ENCODE peak calls at places on chromosomes 7 and 10, in eight cellular contexts. Z is heart left ventricle, W is HCEC 1CT, Q is HTR-8/SVneo, L is neural crest cell, J is H9, K is aorta, T is COR-L47. E is an unnamed sample.

GRCh38 chr10:17675638-17676037 is 31.7 kb downstream of the STAM start:
- DNase-seq in Z (no peak), W (no peak), Q (no peak), L (no peak), J (no peak), K (no peak), T (no peak), E (no peak)

GRCh38 chr7:130008941-130009847 is 42.0 kb downstream of the ZC3HC1 start:
- DNase-seq in Z (no peak), W (peak), Q (no peak), L (no peak), J (peak), K (no peak), T (peak), E (no peak)

GRCh38 chr7:41940760-41941343 is 238.0 kb upstream of the INHBA start:
- DNase-seq in Z (peak), W (peak), Q (peak), L (peak), J (peak), K (peak), T (peak), E (peak)

GRCh38 chr10:59006511-59007306 is 169.7 kb upstream of the PHYHIPL start:
- DNase-seq in Z (no peak), W (peak), Q (peak), L (no peak), J (no peak), K (no peak), T (no peak), E (no peak)

GRCh38 chr10:70440296-70441160 is 953 bp downstream of the NODAL start:
- DNase-seq in Z (no peak), W (no peak), Q (no peak), L (no peak), J (peak), K (peak), T (no peak), E (peak)

GRCh38 chr7:82600601-82601000 is 157.0 kb upstream of the CACNA2D1 start:
- DNase-seq in Z (no peak), W (peak), Q (no peak), L (no peak), J (no peak), K (no peak), T (no peak), E (no peak)

GRCh38 chr7:98917331-98917730 is 39.0 kb downstream of the TRRAP start:
- DNase-seq in Z (no peak), W (no peak), Q (no peak), L (no peak), J (no peak), K (no peak), T (no peak), E (no peak)

GRCh38 chr7:142168746-142169145 is 57.2 kb downstream of the MGAM2 start:
- DNase-seq in Z (no peak), W (no peak), Q (peak), L (no peak), J (no peak), K (no peak), T (no peak), E (no peak)

GRCh38 chr10:45468110-45468509 is 94.1 kb downstream of the ALOX5 start:
- DNase-seq in Z (no peak), W (no peak), Q (no peak), L (no peak), J (no peak), K (no peak), T (no peak), E (no peak)

GRCh38 chr7:125555921-125556320 is 626.3 kb upstream of the POT1 start:
- DNase-seq in Z (no peak), W (no peak), Q (no peak), L (no peak), J (no peak), K (no peak), T (no peak), E (no peak)